ENCODE peak calls at places on chromosomes 12 and 14, in five cellular contexts. E is tibial nerve, B is thyroid gland, J is body of pancreas, G is heart left ventricle. D is an unnamed sample.

GRCh38 chr14:79967001-79967400 is 244.3 kb downstream of the DIO2 start:
- DNase-seq in E (no peak), B (no peak), J (no peak), G (no peak), D (no peak)

GRCh38 chr12:51368640-51369517 is 22.3 kb downstream of the GALNT6 start:
- DNase-seq in E (no peak), B (peak), J (peak), G (peak), D (no peak)

GRCh38 chr12:93978553-93978952 is 169.8 kb upstream of the PLXNC1 start:
- DNase-seq in E (no peak), B (no peak), J (peak), G (no peak), D (no peak)

GRCh38 chr12:56678852-56679251 is 9.2 kb downstream of the PTGES3 start:
- DNase-seq in E (no peak), B (no peak), J (no peak), G (no peak), D (no peak)

GRCh38 chr12:113269257-113269943 is 48.1 kb downstream of the TPCN1 start:
- DNase-seq in E (no peak), B (no peak), J (no peak), G (peak), D (peak)

GRCh38 chr12:86712425-86712843 is 456.2 kb upstream of the MGAT4C start:
- DNase-seq in E (no peak), B (no peak), J (no peak), G (no peak), D (no peak)

GRCh38 chr14:53151867-53152626 is 1.1 kb downstream of the DDHD1 start:
- DNase-seq in E (peak), B (peak), J (peak), G (peak), D (peak)

GRCh38 chr12:52920937-52921336 is 16.1 kb upstream of the KRT8 start:
- DNase-seq in E (no peak), B (no peak), J (no peak), G (no peak), D (no peak)

GRCh38 chr12:119241049-119241448 is 62.3 kb downstream of the HSPB8 start:
- DNase-seq in E (no peak), B (no peak), J (no peak), G (no peak), D (no peak)

GRCh38 chr14:60777856-60778578 is 43.5 kb downstream of the MNAT1 start:
- DNase-seq in E (no peak), B (peak), J (no peak), G (no peak), D (no peak)

GRCh38 chr12:53327435-53328042 is 6.1 kb upstream of the AAAS start:
- DNase-seq in E (no peak), B (no peak), J (no peak), G (no peak), D (no peak)

GRCh38 chr12:108955225-108955835 is 65.5 kb downstream of the SVOP start:
- DNase-seq in E (no peak), B (peak), J (peak), G (no peak), D (no peak)

GRCh38 chr12:51683763-51684357 is 92.8 kb downstream of the SCN8A start:
- DNase-seq in E (no peak), B (peak), J (peak), G (no peak), D (no peak)

GRCh38 chr14:103770902-103771301 is 55.3 kb downstream of the ZFYVE21 start:
- DNase-seq in E (no peak), B (no peak), J (no peak), G (no peak), D (no peak)

GRCh38 chr14:90968025-90968424 is 92.4 kb downstream of the RPS6KA5 start:
- DNase-seq in E (no peak), B (no peak), J (no peak), G (no peak), D (no peak)

GRCh38 chr12:15439459-15439858 is 117.2 kb downstream of the PTPRO start:
- DNase-seq in E (no peak), B (no peak), J (no peak), G (no peak), D (no peak)

GRCh38 chr14:91414475-91415342 is 2.9 kb downstream of the CCDC88C start:
- DNase-seq in E (no peak), B (no peak), J (no peak), G (no peak), D (no peak)

GRCh38 chr14:93970967-93971634 is 5.3 kb downstream of the ASB2 start:
- DNase-seq in E (no peak), B (no peak), J (no peak), G (no peak), D (no peak)
- TF ChIP-seq CTCF in E (no peak), B (no peak), J (no peak), G (no peak), D (no peak)

DNA sequence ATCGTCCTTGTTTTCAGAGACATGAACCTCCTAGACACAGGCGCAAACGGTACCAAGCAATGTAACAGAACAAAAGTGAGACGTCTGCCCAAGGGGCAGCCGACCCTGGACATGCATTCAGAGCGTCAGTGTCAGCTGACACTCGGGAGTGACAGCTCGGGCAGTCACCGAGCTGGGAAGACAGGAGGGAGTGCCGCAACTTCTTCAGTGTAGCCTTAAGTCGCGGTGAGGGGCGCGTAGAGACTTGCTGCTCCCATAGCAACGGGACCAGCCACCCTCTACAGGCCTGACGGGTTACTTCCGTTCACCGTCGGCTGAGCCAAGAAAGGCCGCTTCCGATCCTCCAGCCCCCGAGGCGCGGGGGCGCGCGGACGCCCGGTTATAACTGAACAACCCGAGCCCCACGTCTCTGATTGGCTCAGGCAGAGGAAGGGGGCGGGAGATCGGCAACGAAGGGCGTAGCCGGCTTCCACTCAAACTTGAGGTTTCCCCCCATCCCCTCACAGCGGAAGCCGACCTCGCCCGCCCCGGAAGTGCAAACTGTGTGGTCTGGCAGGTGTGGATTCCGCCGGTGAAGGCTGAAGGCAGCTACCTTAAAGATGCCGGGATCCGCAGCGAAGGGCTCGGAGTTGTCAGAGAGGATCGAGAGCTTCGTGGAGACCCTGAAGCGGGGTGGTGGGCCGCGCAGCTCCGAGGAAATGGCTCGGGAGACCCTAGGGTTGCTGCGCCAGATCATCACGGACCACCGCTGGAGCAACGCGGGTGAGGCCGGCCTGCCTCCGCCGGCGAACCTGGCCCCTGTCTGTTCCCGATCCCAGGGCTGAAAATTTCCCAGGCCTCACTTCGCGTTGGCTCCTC is at the start of gene EIF2B2:
- DNase-seq in E (peak), B (peak), J (peak), G (peak), D (peak)
- TF ChIP-seq POLR2A in E (no peak), B (peak), J (peak), G (no peak), D (no peak)

DNA sequence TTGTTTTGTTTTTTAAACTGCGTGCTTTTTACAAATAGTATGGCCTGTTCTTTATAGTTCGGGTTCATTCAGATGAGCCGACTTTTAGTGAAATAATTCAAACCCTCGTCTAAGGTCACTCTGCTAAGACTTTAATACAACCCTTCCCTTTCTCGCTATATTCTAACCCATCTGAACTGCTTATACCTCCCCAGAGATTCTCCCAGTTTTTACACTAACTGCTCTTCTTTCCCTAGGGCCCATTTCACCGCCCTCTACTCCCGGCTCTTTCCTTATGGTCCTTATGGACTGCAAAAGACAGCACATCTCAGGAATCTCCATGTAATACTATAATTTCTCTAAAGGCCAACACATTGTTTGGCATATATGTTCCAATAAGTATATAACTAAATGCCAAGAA is 2.1 kb downstream of the MAPK1IP1L start:
- DNase-seq in E (no peak), B (no peak), J (no peak), G (no peak), D (no peak)
- H3K4me3 ChIP-seq in E (no peak), B (no peak), J (no peak), G (peak), D (no peak)

GRCh38 chr12:97960225-97960624 is 497.6 kb downstream of the RMST start:
- DNase-seq in E (no peak), B (no peak), J (no peak), G (no peak), D (no peak)
- TF ChIP-seq CTCF in E (no peak), B (no peak), J (no peak), G (no peak), D (no peak)

DNA sequence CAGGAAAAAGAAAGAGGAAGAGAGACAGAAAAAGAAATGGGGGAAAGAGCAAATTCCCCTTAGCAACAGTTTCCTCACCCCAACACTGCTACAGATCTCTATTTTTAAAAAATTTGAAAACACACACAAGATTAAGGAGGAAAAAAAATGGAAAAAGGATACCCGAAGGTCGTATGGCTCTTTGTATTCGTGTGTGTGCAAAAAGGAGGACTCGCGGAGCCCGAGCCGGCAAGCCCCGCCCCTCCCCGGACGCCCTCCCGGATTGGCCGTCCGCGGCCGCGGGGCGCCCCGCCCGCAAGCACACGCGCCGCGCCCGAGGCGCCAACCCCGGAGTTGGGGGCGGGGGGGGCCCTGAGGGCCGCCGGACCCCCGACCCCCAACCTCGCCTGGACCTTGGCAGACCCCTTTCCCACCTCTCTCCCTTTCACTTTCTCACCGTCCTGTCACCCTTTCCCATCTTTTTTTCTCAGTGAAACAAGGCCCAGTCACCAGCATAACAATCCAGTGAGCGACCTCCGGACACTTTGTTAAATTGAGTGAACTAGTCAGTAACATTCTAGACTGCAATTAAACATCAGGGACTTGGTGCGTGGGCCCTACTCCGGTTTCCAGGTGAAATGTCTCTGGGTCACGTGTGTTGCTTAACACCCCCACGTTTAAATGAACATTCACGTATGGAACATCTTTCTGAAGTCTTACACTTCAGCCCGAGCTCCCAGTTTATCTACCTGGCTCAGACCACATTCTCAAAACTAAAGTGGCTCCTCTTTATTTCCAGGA is at the start of gene C14orf93:
- DNase-seq in E (peak), B (peak), J (peak), G (peak), D (peak)
- TF ChIP-seq POLR2A in E (peak), B (peak), J (peak), G (no peak), D (no peak)

DNA sequence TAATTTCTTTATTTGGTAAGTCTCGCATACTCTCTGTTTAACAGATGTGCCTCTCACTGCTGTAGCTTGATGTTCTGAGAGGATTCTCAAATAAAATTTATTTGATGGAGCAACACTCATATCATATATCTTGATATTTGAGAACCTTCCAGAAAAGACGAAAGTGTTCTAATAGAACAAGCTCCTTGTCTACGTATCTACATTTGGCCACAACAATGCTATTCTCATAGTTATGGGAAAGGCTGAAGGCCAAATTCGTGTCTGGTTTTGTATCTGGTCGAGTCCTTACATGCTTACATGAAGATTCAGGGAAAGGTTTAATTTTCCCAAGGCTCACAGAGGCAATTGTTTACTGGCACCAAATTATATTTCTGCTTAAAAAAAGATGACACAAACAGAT is 186.7 kb upstream of the SLC38A2 start:
- DNase-seq in E (no peak), B (no peak), J (no peak), G (no peak), D (no peak)
- H3K4me3 ChIP-seq in E (no peak), B (no peak), J (no peak), G (no peak), D (no peak)

DNA sequence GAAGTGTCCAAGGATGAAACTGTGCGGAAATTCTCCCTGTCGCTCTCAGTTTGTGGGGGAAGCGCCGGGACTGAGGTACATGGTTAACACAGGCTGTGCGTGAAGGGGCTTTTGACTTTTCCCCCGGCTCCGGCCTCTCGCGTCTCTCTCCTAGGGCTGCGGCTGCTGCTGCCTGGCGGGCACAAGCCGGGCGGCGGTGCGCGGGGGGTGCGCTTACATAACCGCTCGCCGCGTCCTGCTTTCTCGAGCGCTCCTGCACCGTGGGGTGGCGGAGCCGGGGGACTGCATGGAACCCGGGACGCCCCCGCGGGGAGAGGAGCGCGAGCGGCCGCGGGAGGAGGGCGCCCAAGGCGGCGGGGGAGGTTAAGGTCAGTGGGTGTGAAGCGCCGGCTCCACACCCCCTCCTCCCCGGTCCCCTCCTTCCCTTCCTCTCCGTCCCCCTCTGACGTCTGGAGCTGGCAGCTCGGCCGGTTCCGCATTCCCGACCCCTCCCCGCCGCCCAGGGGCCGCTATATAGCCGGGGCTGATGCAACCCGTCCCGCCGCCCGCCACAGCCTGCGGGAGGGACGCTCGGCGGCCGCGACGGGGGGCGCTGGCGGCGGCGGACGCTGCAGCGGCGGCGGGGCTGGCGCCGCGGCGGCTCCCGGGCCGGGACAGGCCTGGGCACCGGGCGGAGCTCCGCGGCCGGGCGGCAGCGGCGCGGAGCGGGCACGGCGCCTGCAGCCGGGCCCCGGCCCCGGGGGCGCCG is at the start of gene JDP2:
- DNase-seq in E (peak), B (peak), J (peak), G (peak), D (peak)
- TF ChIP-seq CTCF in E (peak), B (no peak), J (peak), G (no peak), D (no peak)